ENCODE peak calls at places on chromosome 15, in ten cellular contexts. W is suprapubic skin, Z is sigmoid colon, M is GM23338, J is prostate gland, U is stomach, K is GM12878, Q is SK-N-SH, V is transverse colon, A is K562. X is an unnamed sample.

GRCh38 chr15:46848704-46849103 is 868.6 kb upstream of the SEMA6D start:
- DNase-seq in W (no peak), Z (no peak), M (no peak), J (no peak), U (no peak), K (no peak), Q (no peak), V (no peak), A (no peak), X (no peak)

GRCh38 chr15:77525907-77526581 is 105.4 kb downstream of the HMG20A start:
- DNase-seq in W (peak; percentile 26), Z (peak; percentile 40), M (no peak), J (no peak), U (no peak), K (no peak), Q (no peak), V (no peak), A (no peak), X (no peak)

GRCh38 chr15:100276519-100276918 is 65.3 kb downstream of the ADAMTS17 start:
- DNase-seq in W (no peak), Z (no peak), M (no peak), J (no peak), U (no peak), K (no peak), Q (peak; percentile 64), V (no peak), A (no peak), X (peak; percentile 55)

GRCh38 chr15:64697911-64698369 is 77.4 kb downstream of the RBPMS2 start:
- DNase-seq in W (no peak), Z (no peak), M (no peak), J (no peak), U (no peak), K (no peak), Q (no peak), V (no peak), A (no peak), X (no peak)

GRCh38 chr15:31262901-31263671 is 63.5 kb upstream of the KLF13 start:
- DNase-seq in W (peak; percentile 76), Z (peak; percentile 67), M (no peak), J (no peak), U (peak; percentile 30), K (peak; percentile 84), Q (no peak), V (peak; percentile 57), A (peak; percentile 14), X (peak; percentile 80)

GRCh38 chr15:62059818-62060115 is 480 bp downstream of the VPS13C start:
- DNase-seq in W (no peak), Z (peak; percentile 66), M (no peak), J (peak; percentile 23), U (peak; percentile 55), K (peak; percentile 72), Q (no peak), V (peak; percentile 76), A (peak; percentile 69), X (no peak)

GRCh38 chr15:70156781-70157261 is 59.1 kb upstream of the TLE3 start:
- DNase-seq in W (no peak), Z (peak; percentile 86), M (no peak), J (peak; percentile 50), U (peak; percentile 56), K (no peak), Q (no peak), V (no peak), A (no peak), X (no peak)

GRCh38 chr15:100785181-100786138 is 94.2 kb upstream of the ALDH1A3 start:
- DNase-seq in W (peak; percentile 48), Z (peak; percentile 26), M (no peak), J (no peak), U (no peak), K (peak; percentile 11), Q (no peak), V (no peak), A (no peak), X (peak; percentile 72)

DNA sequence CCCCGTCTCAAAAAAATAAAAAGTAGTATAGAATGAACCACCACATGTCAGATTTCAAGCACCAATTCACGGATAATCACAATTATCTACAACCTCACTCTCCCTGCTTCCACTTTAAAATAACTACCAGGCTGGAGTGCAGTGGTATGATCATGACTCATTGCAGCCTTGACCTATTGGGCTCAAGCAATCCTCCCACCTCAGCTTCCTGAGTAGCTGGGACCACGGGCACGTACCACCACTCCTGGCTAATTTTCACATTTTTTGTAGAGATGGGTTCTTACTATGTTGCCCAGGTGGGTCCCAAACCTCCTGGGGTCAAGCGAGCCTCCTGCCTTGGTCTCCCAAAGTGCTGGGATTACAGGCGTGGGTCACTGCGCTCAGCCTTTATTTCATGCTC is 38.1 kb upstream of the LDHAL6B start:
- DNase-seq in W (no peak), Z (no peak), M (no peak), J (no peak), U (no peak), K (no peak), Q (no peak), V (no peak), A (peak; percentile 7), X (no peak)
- TF ChIP-seq POLR2AphosphoS5 in W (no peak), Z (no peak), M (no peak), J (no peak), U (no peak), K (peak; percentile 21), Q (no peak), V (no peak), A (no peak), X (no peak)

GRCh38 chr15:96337991-96338771 is 7.7 kb downstream of the NR2F2 start:
- DNase-seq in W (no peak), Z (no peak), M (peak; percentile 22), J (no peak), U (no peak), K (no peak), Q (no peak), V (no peak), A (no peak), X (no peak)

GRCh38 chr15:96338772-96339661 is 8.5 kb downstream of the NR2F2 start:
- DNase-seq in W (no peak), Z (no peak), M (peak; percentile 28), J (no peak), U (no peak), K (no peak), Q (no peak), V (no peak), A (no peak), X (no peak)

GRCh38 chr15:96340611-96341464 is 10.3 kb downstream of the NR2F2 start:
- DNase-seq in W (no peak), Z (peak; percentile 76), M (peak; percentile 82), J (no peak), U (no peak), K (no peak), Q (peak; percentile 83), V (peak; percentile 27), A (no peak), X (peak; percentile 67)

GRCh38 chr15:96340348-96340610 is 9.8 kb downstream of the NR2F2 start:
- DNase-seq in W (no peak), Z (no peak), M (no peak), J (no peak), U (no peak), K (no peak), Q (no peak), V (no peak), A (no peak), X (no peak)

DNA sequence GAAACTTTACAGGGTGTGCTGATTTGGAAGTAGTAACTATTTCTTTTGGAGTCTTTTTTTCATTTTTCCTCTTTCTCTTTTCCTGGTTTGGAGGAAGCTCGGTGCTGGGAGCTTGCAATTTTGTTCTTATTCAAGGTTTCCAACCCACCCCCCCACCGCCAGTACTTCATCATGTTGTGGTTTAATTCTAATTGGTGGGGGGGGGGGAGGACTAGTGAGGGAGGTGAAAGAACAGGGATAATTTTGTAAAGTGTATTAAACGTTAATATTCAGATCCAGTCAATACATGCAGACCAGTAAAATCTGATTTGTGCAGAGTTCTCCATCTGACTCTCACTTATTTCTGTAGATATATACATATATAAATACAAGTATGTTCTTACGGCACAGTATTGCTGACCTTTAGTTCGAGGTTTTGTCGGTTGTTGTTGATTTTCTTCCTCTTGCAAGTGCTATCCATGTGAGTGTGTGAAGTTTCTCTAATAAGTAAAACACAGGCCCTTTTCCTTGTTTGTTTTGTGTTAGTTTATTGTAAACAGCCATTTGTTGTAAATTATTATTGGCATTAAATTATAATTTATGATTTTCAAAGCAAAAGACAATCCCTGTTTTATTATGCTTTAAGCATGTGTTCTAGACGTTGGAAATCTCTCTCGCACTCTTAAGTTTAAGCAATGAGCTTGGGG is 9.3 kb downstream of the NR2F2 start:
- DNase-seq in W (no peak), Z (no peak), M (no peak), J (no peak), U (no peak), K (no peak), Q (no peak), V (no peak), A (no peak), X (no peak)
- H3K27ac ChIP-seq in W (peak overlapping the region; percentile 90), Z (peak overlapping the region; percentile 93), M (no peak overlapping the region), J (peak overlapping the region; percentile 95), U (peak overlapping the region; percentile 97), K (peak overlapping the region; percentile 40), Q (peak overlapping the region; percentile 74), V (peak overlapping the region; percentile 94), A (no peak overlapping the region), X (peak overlapping the region; percentile 99)

GRCh38 chr15:35545316-35545824 is 595 bp downstream of the DPH6 start:
- DNase-seq in W (peak; percentile 78), Z (peak; percentile 68), M (peak; percentile 50), J (peak; percentile 25), U (peak; percentile 31), K (peak; percentile 16), Q (peak; percentile 44), V (peak; percentile 47), A (peak; percentile 77), X (no peak)

GRCh38 chr15:35547775-35548364 is 1.9 kb upstream of the DPH6 start:
- DNase-seq in W (no peak), Z (no peak), M (peak; percentile 86), J (no peak), U (no peak), K (no peak), Q (no peak), V (no peak), A (peak; percentile 92), X (no peak)

GRCh38 chr15:35548435-35548834 is 2.5 kb upstream of the DPH6 start:
- DNase-seq in W (no peak), Z (no peak), M (peak; percentile 81), J (no peak), U (no peak), K (no peak), Q (no peak), V (no peak), A (peak; percentile 57), X (no peak)

GRCh38 chr15:35546581-35547381 is 816 bp upstream of the DPH6 start:
- DNase-seq in W (no peak), Z (no peak), M (peak; percentile 4), J (no peak), U (no peak), K (no peak), Q (no peak), V (no peak), A (peak; percentile 60), X (no peak)

GRCh38 chr15:35545825-35546580 is at the start of gene DPH6:
- DNase-seq in W (peak; percentile 90), Z (peak; percentile 90), M (peak; percentile 87), J (peak; percentile 63), U (peak; percentile 81), K (peak; percentile 46), Q (peak; percentile 89), V (peak; percentile 82), A (peak; percentile 90), X (no peak)
- TF ChIP-seq CTCF in W (peak; percentile 7), Z (no peak), M (no peak), J (peak; percentile 22), U (no peak), K (peak; percentile 5), Q (no peak), V (no peak), A (no peak), X (no peak)

GRCh38 chr15:66936115-66936863 is 129.1 kb upstream of the SMAD3 start:
- DNase-seq in W (peak; percentile 76), Z (peak; percentile 76), M (no peak), J (no peak), U (no peak), K (no peak), Q (peak; percentile 55), V (no peak), A (no peak), X (no peak)
- TF ChIP-seq POLR2AphosphoS5 in W (no peak), Z (peak; percentile 64), M (no peak), J (no peak), U (no peak), K (no peak), Q (no peak), V (peak; percentile 28), A (no peak), X (peak; percentile 73)

X was measured in vagina.